ENCODE peak calls at places on chromosome 18, in eight cellular contexts. One of them, this sample, is unnamed.

GRCh38 chr18:49561377-49562193 is at the start of gene LIPG:
- ATAC-seq in body of pancreas: peak; percentile 72
- ATAC-seq in CD8-positive, alpha-beta T cell: peak; percentile 75
- ATAC-seq in natural killer cell: peak; percentile 89
- ATAC-seq in HCT116: peak; percentile 73
- ATAC-seq in left colon: peak; percentile 85
- ATAC-seq in activated naive CD8-positive, alpha-beta T cell treated with anti-CD3 and anti-CD28 coated beads, Interleukin-2, amount 10 ng/mL, durations not matched to agents 7 days and 5 days: peak; percentile 77
- ATAC-seq in T-helper 17 cell: peak; percentile 79
- ATAC-seq in this sample: peak; percentile 90

GRCh38 chr18:24055878-24056277 is 41.3 kb downstream of the TTC39C start:
- ATAC-seq in T-helper 17 cell: no peak
- ATAC-seq in left colon: no peak
- ATAC-seq in HCT116: no peak
- ATAC-seq in activated naive CD8-positive, alpha-beta T cell treated with anti-CD3 and anti-CD28 coated beads, Interleukin-2, amount 10 ng/mL, durations not matched to agents 7 days and 5 days: no peak
- ATAC-seq in natural killer cell: no peak
- ATAC-seq in CD8-positive, alpha-beta T cell: no peak
- ATAC-seq in body of pancreas: no peak
- ATAC-seq in this sample: no peak

GRCh38 chr18:56505293-56505692 is 133.1 kb downstream of the TXNL1 start:
- ATAC-seq in body of pancreas: no peak
- ATAC-seq in left colon: no peak
- ATAC-seq in activated naive CD8-positive, alpha-beta T cell treated with anti-CD3 and anti-CD28 coated beads, Interleukin-2, amount 10 ng/mL, durations not matched to agents 7 days and 5 days: no peak
- ATAC-seq in HCT116: no peak
- ATAC-seq in CD8-positive, alpha-beta T cell: no peak
- ATAC-seq in natural killer cell: no peak
- ATAC-seq in T-helper 17 cell: no peak
- ATAC-seq in this sample: no peak

GRCh38 chr18:58143391-58143790 is 99.4 kb downstream of the NEDD4L start:
- ATAC-seq in activated naive CD8-positive, alpha-beta T cell treated with anti-CD3 and anti-CD28 coated beads, Interleukin-2, amount 10 ng/mL, durations not matched to agents 7 days and 5 days: no peak
- ATAC-seq in natural killer cell: no peak
- ATAC-seq in HCT116: no peak
- ATAC-seq in T-helper 17 cell: no peak
- ATAC-seq in CD8-positive, alpha-beta T cell: no peak
- ATAC-seq in body of pancreas: no peak
- ATAC-seq in left colon: no peak
- ATAC-seq in this sample: no peak

GRCh38 chr18:57900906-57901305 is 97.8 kb upstream of the ATP8B1 start:
- ATAC-seq in activated naive CD8-positive, alpha-beta T cell treated with anti-CD3 and anti-CD28 coated beads, Interleukin-2, amount 10 ng/mL, durations not matched to agents 7 days and 5 days: no peak
- ATAC-seq in T-helper 17 cell: no peak
- ATAC-seq in left colon: no peak
- ATAC-seq in HCT116: no peak
- ATAC-seq in CD8-positive, alpha-beta T cell: no peak
- ATAC-seq in body of pancreas: no peak
- ATAC-seq in natural killer cell: no peak
- ATAC-seq in this sample: no peak

GRCh38 chr18:60069145-60069544 is 169.3 kb downstream of the PMAIP1 start:
- ATAC-seq in natural killer cell: no peak
- ATAC-seq in T-helper 17 cell: no peak
- ATAC-seq in body of pancreas: no peak
- ATAC-seq in HCT116: peak; percentile 55
- ATAC-seq in activated naive CD8-positive, alpha-beta T cell treated with anti-CD3 and anti-CD28 coated beads, Interleukin-2, amount 10 ng/mL, durations not matched to agents 7 days and 5 days: no peak
- ATAC-seq in left colon: no peak
- ATAC-seq in CD8-positive, alpha-beta T cell: no peak
- ATAC-seq in this sample: no peak

GRCh38 chr18:48920408-48921038 is 30.2 kb downstream of the SMAD7 start:
- ATAC-seq in HCT116: no peak
- ATAC-seq in T-helper 17 cell: no peak
- ATAC-seq in activated naive CD8-positive, alpha-beta T cell treated with anti-CD3 and anti-CD28 coated beads, Interleukin-2, amount 10 ng/mL, durations not matched to agents 7 days and 5 days: no peak
- ATAC-seq in left colon: no peak
- ATAC-seq in body of pancreas: no peak
- ATAC-seq in natural killer cell: no peak
- ATAC-seq in CD8-positive, alpha-beta T cell: no peak
- ATAC-seq in this sample: no peak

GRCh38 chr18:75170022-75170789 is 38.7 kb downstream of the PTGR3 start:
- ATAC-seq in body of pancreas: no peak
- ATAC-seq in HCT116: no peak
- ATAC-seq in natural killer cell: no peak
- ATAC-seq in CD8-positive, alpha-beta T cell: no peak
- ATAC-seq in left colon: no peak
- ATAC-seq in T-helper 17 cell: no peak
- ATAC-seq in activated naive CD8-positive, alpha-beta T cell treated with anti-CD3 and anti-CD28 coated beads, Interleukin-2, amount 10 ng/mL, durations not matched to agents 7 days and 5 days: no peak
- ATAC-seq in this sample: no peak

GRCh38 chr18:21914739-21915319 is 174.2 kb downstream of the MIB1 start:
- ATAC-seq in body of pancreas: peak; percentile 69
- ATAC-seq in T-helper 17 cell: no peak
- ATAC-seq in CD8-positive, alpha-beta T cell: no peak
- ATAC-seq in left colon: peak; percentile 71
- ATAC-seq in natural killer cell: no peak
- ATAC-seq in activated naive CD8-positive, alpha-beta T cell treated with anti-CD3 and anti-CD28 coated beads, Interleukin-2, amount 10 ng/mL, durations not matched to agents 7 days and 5 days: no peak
- ATAC-seq in HCT116: peak; percentile 95
- ATAC-seq in this sample: no peak

GRCh38 chr18:57837917-57838548 is 34.9 kb upstream of the ATP8B1 start:
- ATAC-seq in CD8-positive, alpha-beta T cell: no peak
- ATAC-seq in activated naive CD8-positive, alpha-beta T cell treated with anti-CD3 and anti-CD28 coated beads, Interleukin-2, amount 10 ng/mL, durations not matched to agents 7 days and 5 days: peak; percentile 79
- ATAC-seq in body of pancreas: no peak
- ATAC-seq in HCT116: peak; percentile 79
- ATAC-seq in left colon: no peak
- ATAC-seq in natural killer cell: no peak
- ATAC-seq in T-helper 17 cell: peak; percentile 82
- ATAC-seq in this sample: peak; percentile 62

GRCh38 chr18:56333846-56334245 is 304.5 kb downstream of the TXNL1 start:
- ATAC-seq in left colon: no peak
- ATAC-seq in body of pancreas: no peak
- ATAC-seq in activated naive CD8-positive, alpha-beta T cell treated with anti-CD3 and anti-CD28 coated beads, Interleukin-2, amount 10 ng/mL, durations not matched to agents 7 days and 5 days: no peak
- ATAC-seq in T-helper 17 cell: no peak
- ATAC-seq in CD8-positive, alpha-beta T cell: no peak
- ATAC-seq in natural killer cell: no peak
- ATAC-seq in HCT116: no peak
- ATAC-seq in this sample: no peak

GRCh38 chr18:62510744-62511143 is 12.1 kb upstream of the ZCCHC2 start:
- ATAC-seq in body of pancreas: no peak
- ATAC-seq in left colon: no peak
- ATAC-seq in natural killer cell: no peak
- ATAC-seq in activated naive CD8-positive, alpha-beta T cell treated with anti-CD3 and anti-CD28 coated beads, Interleukin-2, amount 10 ng/mL, durations not matched to agents 7 days and 5 days: no peak
- ATAC-seq in HCT116: no peak
- ATAC-seq in T-helper 17 cell: no peak
- ATAC-seq in CD8-positive, alpha-beta T cell: no peak
- ATAC-seq in this sample: no peak

GRCh38 chr18:6757966-6758365 is 28.4 kb downstream of the ARHGAP28 start:
- ATAC-seq in body of pancreas: no peak
- ATAC-seq in CD8-positive, alpha-beta T cell: no peak
- ATAC-seq in T-helper 17 cell: no peak
- ATAC-seq in natural killer cell: no peak
- ATAC-seq in HCT116: no peak
- ATAC-seq in left colon: no peak
- ATAC-seq in activated naive CD8-positive, alpha-beta T cell treated with anti-CD3 and anti-CD28 coated beads, Interleukin-2, amount 10 ng/mL, durations not matched to agents 7 days and 5 days: no peak
- ATAC-seq in this sample: no peak

GRCh38 chr18:79402977-79403722 is 7.4 kb downstream of the NFATC1 start:
- ATAC-seq in left colon: no peak
- ATAC-seq in T-helper 17 cell: no peak
- ATAC-seq in activated naive CD8-positive, alpha-beta T cell treated with anti-CD3 and anti-CD28 coated beads, Interleukin-2, amount 10 ng/mL, durations not matched to agents 7 days and 5 days: no peak
- ATAC-seq in CD8-positive, alpha-beta T cell: no peak
- ATAC-seq in body of pancreas: peak; percentile 52
- ATAC-seq in natural killer cell: no peak
- ATAC-seq in HCT116: no peak
- ATAC-seq in this sample: no peak

GRCh38 chr18:50038448-50038847 is 156.5 kb downstream of the MYO5B start:
- ATAC-seq in activated naive CD8-positive, alpha-beta T cell treated with anti-CD3 and anti-CD28 coated beads, Interleukin-2, amount 10 ng/mL, durations not matched to agents 7 days and 5 days: peak; percentile 71
- ATAC-seq in CD8-positive, alpha-beta T cell: no peak
- ATAC-seq in natural killer cell: no peak
- ATAC-seq in HCT116: peak; percentile 58
- ATAC-seq in body of pancreas: no peak
- ATAC-seq in T-helper 17 cell: peak; percentile 33
- ATAC-seq in left colon: peak; percentile 35
- ATAC-seq in this sample: no peak

GRCh38 chr18:36942264-36942663 is 113.3 kb downstream of the KIAA1328 start:
- ATAC-seq in body of pancreas: peak; percentile 42
- ATAC-seq in CD8-positive, alpha-beta T cell: no peak
- ATAC-seq in HCT116: peak; percentile 76
- ATAC-seq in natural killer cell: no peak
- ATAC-seq in activated naive CD8-positive, alpha-beta T cell treated with anti-CD3 and anti-CD28 coated beads, Interleukin-2, amount 10 ng/mL, durations not matched to agents 7 days and 5 days: no peak
- ATAC-seq in left colon: peak; percentile 52
- ATAC-seq in T-helper 17 cell: no peak
- ATAC-seq in this sample: no peak

GRCh38 chr18:22467760-22468553 is 50.2 kb upstream of the CTAGE1 start:
- ATAC-seq in natural killer cell: no peak
- ATAC-seq in activated naive CD8-positive, alpha-beta T cell treated with anti-CD3 and anti-CD28 coated beads, Interleukin-2, amount 10 ng/mL, durations not matched to agents 7 days and 5 days: no peak
- ATAC-seq in CD8-positive, alpha-beta T cell: no peak
- ATAC-seq in T-helper 17 cell: no peak
- ATAC-seq in HCT116: peak; percentile 39
- ATAC-seq in left colon: no peak
- ATAC-seq in body of pancreas: no peak
- ATAC-seq in this sample: peak; percentile 96

GRCh38 chr18:21327101-21327500 is 85.1 kb downstream of the GREB1L start:
- ATAC-seq in left colon: no peak
- ATAC-seq in activated naive CD8-positive, alpha-beta T cell treated with anti-CD3 and anti-CD28 coated beads, Interleukin-2, amount 10 ng/mL, durations not matched to agents 7 days and 5 days: no peak
- ATAC-seq in CD8-positive, alpha-beta T cell: no peak
- ATAC-seq in natural killer cell: no peak
- ATAC-seq in body of pancreas: no peak
- ATAC-seq in HCT116: no peak
- ATAC-seq in T-helper 17 cell: no peak
- ATAC-seq in this sample: no peak

GRCh38 chr18:67628674-67629073 is 112.2 kb upstream of the DSEL start:
- ATAC-seq in natural killer cell: no peak
- ATAC-seq in body of pancreas: no peak
- ATAC-seq in activated naive CD8-positive, alpha-beta T cell treated with anti-CD3 and anti-CD28 coated beads, Interleukin-2, amount 10 ng/mL, durations not matched to agents 7 days and 5 days: no peak
- ATAC-seq in T-helper 17 cell: no peak
- ATAC-seq in HCT116: no peak
- ATAC-seq in CD8-positive, alpha-beta T cell: no peak
- ATAC-seq in left colon: no peak
- ATAC-seq in this sample: no peak

GRCh38 chr18:5582849-5583667 is 39.3 kb upstream of the EPB41L3 start:
- ATAC-seq in CD8-positive, alpha-beta T cell: no peak
- ATAC-seq in HCT116: no peak
- ATAC-seq in T-helper 17 cell: no peak
- ATAC-seq in left colon: no peak
- ATAC-seq in natural killer cell: no peak
- ATAC-seq in activated naive CD8-positive, alpha-beta T cell treated with anti-CD3 and anti-CD28 coated beads, Interleukin-2, amount 10 ng/mL, durations not matched to agents 7 days and 5 days: no peak
- ATAC-seq in body of pancreas: no peak
- ATAC-seq in this sample: peak; percentile 44

GRCh38 chr18:6929370-6930102 is 188.1 kb downstream of the LAMA1 start:
- ATAC-seq in HCT116: no peak
- ATAC-seq in left colon: peak; percentile 87
- ATAC-seq in activated naive CD8-positive, alpha-beta T cell treated with anti-CD3 and anti-CD28 coated beads, Interleukin-2, amount 10 ng/mL, durations not matched to agents 7 days and 5 days: no peak
- ATAC-seq in CD8-positive, alpha-beta T cell: no peak
- ATAC-seq in body of pancreas: peak; percentile 64
- ATAC-seq in natural killer cell: no peak
- ATAC-seq in T-helper 17 cell: no peak
- ATAC-seq in this sample: peak; percentile 42

GRCh38 chr18:9094307-9095226 is 7.9 kb upstream of the NDUFV2 start:
- ATAC-seq in HCT116: no peak
- ATAC-seq in activated naive CD8-positive, alpha-beta T cell treated with anti-CD3 and anti-CD28 coated beads, Interleukin-2, amount 10 ng/mL, durations not matched to agents 7 days and 5 days: no peak
- ATAC-seq in left colon: peak; percentile 42
- ATAC-seq in CD8-positive, alpha-beta T cell: no peak
- ATAC-seq in natural killer cell: no peak
- ATAC-seq in body of pancreas: no peak
- ATAC-seq in T-helper 17 cell: peak; percentile 2
- ATAC-seq in this sample: no peak

GRCh38 chr18:27073404-27073830 is 111.7 kb downstream of the CHST9 start:
- ATAC-seq in HCT116: no peak
- ATAC-seq in activated naive CD8-positive, alpha-beta T cell treated with anti-CD3 and anti-CD28 coated beads, Interleukin-2, amount 10 ng/mL, durations not matched to agents 7 days and 5 days: no peak
- ATAC-seq in left colon: no peak
- ATAC-seq in CD8-positive, alpha-beta T cell: no peak
- ATAC-seq in T-helper 17 cell: no peak
- ATAC-seq in body of pancreas: no peak
- ATAC-seq in natural killer cell: no peak
- ATAC-seq in this sample: no peak

GRCh38 chr18:36634573-36635216 is 194.1 kb downstream of the TPGS2 start:
- ATAC-seq in left colon: no peak
- ATAC-seq in activated naive CD8-positive, alpha-beta T cell treated with anti-CD3 and anti-CD28 coated beads, Interleukin-2, amount 10 ng/mL, durations not matched to agents 7 days and 5 days: no peak
- ATAC-seq in T-helper 17 cell: no peak
- ATAC-seq in HCT116: no peak
- ATAC-seq in natural killer cell: no peak
- ATAC-seq in body of pancreas: no peak
- ATAC-seq in CD8-positive, alpha-beta T cell: no peak
- ATAC-seq in this sample: no peak

GRCh38 chr18:47893939-47894699 is 36.3 kb downstream of the SMAD2 start:
- ATAC-seq in activated naive CD8-positive, alpha-beta T cell treated with anti-CD3 and anti-CD28 coated beads, Interleukin-2, amount 10 ng/mL, durations not matched to agents 7 days and 5 days: no peak
- ATAC-seq in HCT116: peak; percentile 44
- ATAC-seq in CD8-positive, alpha-beta T cell: no peak
- ATAC-seq in body of pancreas: no peak
- ATAC-seq in left colon: no peak
- ATAC-seq in natural killer cell: no peak
- ATAC-seq in T-helper 17 cell: no peak
- ATAC-seq in this sample: no peak

GRCh38 chr18:70194227-70194890 is 11.1 kb downstream of the RTTN start:
- ATAC-seq in left colon: no peak
- ATAC-seq in activated naive CD8-positive, alpha-beta T cell treated with anti-CD3 and anti-CD28 coated beads, Interleukin-2, amount 10 ng/mL, durations not matched to agents 7 days and 5 days: no peak
- ATAC-seq in T-helper 17 cell: no peak
- ATAC-seq in body of pancreas: no peak
- ATAC-seq in natural killer cell: no peak
- ATAC-seq in CD8-positive, alpha-beta T cell: no peak
- ATAC-seq in HCT116: no peak
- ATAC-seq in this sample: no peak

GRCh38 chr18:48905541-48905940 is 45.2 kb downstream of the SMAD7 start:
- ATAC-seq in CD8-positive, alpha-beta T cell: no peak
- ATAC-seq in left colon: no peak
- ATAC-seq in body of pancreas: no peak
- ATAC-seq in HCT116: no peak
- ATAC-seq in activated naive CD8-positive, alpha-beta T cell treated with anti-CD3 and anti-CD28 coated beads, Interleukin-2, amount 10 ng/mL, durations not matched to agents 7 days and 5 days: no peak
- ATAC-seq in T-helper 17 cell: no peak
- ATAC-seq in natural killer cell: no peak
- ATAC-seq in this sample: no peak

GRCh38 chr18:77478619-77479018 is 229.0 kb downstream of the GALR1 start:
- ATAC-seq in left colon: peak; percentile 74
- ATAC-seq in CD8-positive, alpha-beta T cell: no peak
- ATAC-seq in activated naive CD8-positive, alpha-beta T cell treated with anti-CD3 and anti-CD28 coated beads, Interleukin-2, amount 10 ng/mL, durations not matched to agents 7 days and 5 days: no peak
- ATAC-seq in natural killer cell: no peak
- ATAC-seq in T-helper 17 cell: no peak
- ATAC-seq in HCT116: peak; percentile 53
- ATAC-seq in body of pancreas: peak; percentile 52
- ATAC-seq in this sample: no peak

GRCh38 chr18:74203811-74204210 is 55.5 kb downstream of the TIMM21 start:
- ATAC-seq in CD8-positive, alpha-beta T cell: no peak
- ATAC-seq in body of pancreas: no peak
- ATAC-seq in natural killer cell: no peak
- ATAC-seq in HCT116: no peak
- ATAC-seq in activated naive CD8-positive, alpha-beta T cell treated with anti-CD3 and anti-CD28 coated beads, Interleukin-2, amount 10 ng/mL, durations not matched to agents 7 days and 5 days: peak; percentile 26
- ATAC-seq in left colon: no peak
- ATAC-seq in T-helper 17 cell: no peak
- ATAC-seq in this sample: no peak

GRCh38 chr18:63162271-63163014 is 157.1 kb downstream of the BCL2 start:
- ATAC-seq in natural killer cell: no peak
- ATAC-seq in HCT116: no peak
- ATAC-seq in body of pancreas: no peak
- ATAC-seq in T-helper 17 cell: no peak
- ATAC-seq in activated naive CD8-positive, alpha-beta T cell treated with anti-CD3 and anti-CD28 coated beads, Interleukin-2, amount 10 ng/mL, durations not matched to agents 7 days and 5 days: no peak
- ATAC-seq in left colon: no peak
- ATAC-seq in CD8-positive, alpha-beta T cell: no peak
- ATAC-seq in this sample: peak; percentile 14

GRCh38 chr18:57353137-57353939 is 981 bp downstream of the ST8SIA3 start:
- ATAC-seq in body of pancreas: peak; percentile 45
- ATAC-seq in T-helper 17 cell: no peak
- ATAC-seq in activated naive CD8-positive, alpha-beta T cell treated with anti-CD3 and anti-CD28 coated beads, Interleukin-2, amount 10 ng/mL, durations not matched to agents 7 days and 5 days: no peak
- ATAC-seq in left colon: no peak
- ATAC-seq in HCT116: no peak
- ATAC-seq in CD8-positive, alpha-beta T cell: no peak
- ATAC-seq in natural killer cell: no peak
- ATAC-seq in this sample: no peak

GRCh38 chr18:13394794-13395193 is 176.2 kb downstream of the LDLRAD4 start:
- ATAC-seq in T-helper 17 cell: no peak
- ATAC-seq in body of pancreas: no peak
- ATAC-seq in natural killer cell: no peak
- ATAC-seq in CD8-positive, alpha-beta T cell: no peak
- ATAC-seq in activated naive CD8-positive, alpha-beta T cell treated with anti-CD3 and anti-CD28 coated beads, Interleukin-2, amount 10 ng/mL, durations not matched to agents 7 days and 5 days: no peak
- ATAC-seq in left colon: peak; percentile 97
- ATAC-seq in HCT116: no peak
- ATAC-seq in this sample: no peak